ENCODE peak calls at places on chromosome 10, in ten cellular contexts. One of them, this sample, is unnamed.

GRCh38 chr10:128124813-128125403 is 1.3 kb downstream of the MKI67 start:
- DNase-seq in Peyer's patch: no peak
- DNase-seq in aorta: no peak
- DNase-seq in thyroid gland: no peak
- DNase-seq in left ventricle myocardium inferior: no peak
- DNase-seq in ovary: no peak
- DNase-seq in heart left ventricle: no peak
- DNase-seq in PC-9: no peak
- DNase-seq in dorsolateral prefrontal cortex: no peak
- DNase-seq in SJCRH30: no peak
- DNase-seq in this sample: no peak

GRCh38 chr10:323651-324293 is 188.5 kb downstream of the ZMYND11 start:
- DNase-seq in thyroid gland: peak
- DNase-seq in ovary: peak
- DNase-seq in aorta: peak
- DNase-seq in heart left ventricle: no peak
- DNase-seq in Peyer's patch: no peak
- DNase-seq in dorsolateral prefrontal cortex: no peak
- DNase-seq in PC-9: peak
- DNase-seq in SJCRH30: no peak
- DNase-seq in left ventricle myocardium inferior: peak
- DNase-seq in this sample: peak

GRCh38 chr10:60359066-60359465 is 30.6 kb downstream of the ANK3 start:
- DNase-seq in SJCRH30: no peak
- DNase-seq in PC-9: no peak
- DNase-seq in heart left ventricle: no peak
- DNase-seq in aorta: no peak
- DNase-seq in Peyer's patch: no peak
- DNase-seq in dorsolateral prefrontal cortex: no peak
- DNase-seq in ovary: no peak
- DNase-seq in thyroid gland: no peak
- DNase-seq in left ventricle myocardium inferior: no peak
- DNase-seq in this sample: no peak

GRCh38 chr10:19142967-19143366 is 94.4 kb downstream of the MALRD1 start:
- DNase-seq in thyroid gland: no peak
- DNase-seq in Peyer's patch: no peak
- DNase-seq in SJCRH30: no peak
- DNase-seq in left ventricle myocardium inferior: no peak
- DNase-seq in PC-9: no peak
- DNase-seq in dorsolateral prefrontal cortex: no peak
- DNase-seq in heart left ventricle: no peak
- DNase-seq in aorta: no peak
- DNase-seq in ovary: no peak
- DNase-seq in this sample: no peak

GRCh38 chr10:35007858-35008301 is 82.3 kb downstream of the CUL2 start:
- DNase-seq in aorta: no peak
- DNase-seq in SJCRH30: no peak
- DNase-seq in Peyer's patch: no peak
- DNase-seq in dorsolateral prefrontal cortex: no peak
- DNase-seq in PC-9: no peak
- DNase-seq in ovary: no peak
- DNase-seq in thyroid gland: no peak
- DNase-seq in heart left ventricle: no peak
- DNase-seq in left ventricle myocardium inferior: no peak
- DNase-seq in this sample: no peak

GRCh38 chr10:90399782-90400181 is 458.1 kb downstream of the HTR7 start:
- DNase-seq in aorta: no peak
- DNase-seq in ovary: no peak
- DNase-seq in thyroid gland: no peak
- DNase-seq in Peyer's patch: no peak
- DNase-seq in PC-9: no peak
- DNase-seq in heart left ventricle: no peak
- DNase-seq in dorsolateral prefrontal cortex: no peak
- DNase-seq in left ventricle myocardium inferior: no peak
- DNase-seq in SJCRH30: no peak
- DNase-seq in this sample: no peak

GRCh38 chr10:128393546-128393945 is 267.3 kb upstream of the MKI67 start:
- DNase-seq in ovary: no peak
- DNase-seq in aorta: no peak
- DNase-seq in SJCRH30: no peak
- DNase-seq in Peyer's patch: no peak
- DNase-seq in PC-9: no peak
- DNase-seq in heart left ventricle: no peak
- DNase-seq in thyroid gland: no peak
- DNase-seq in left ventricle myocardium inferior: no peak
- DNase-seq in dorsolateral prefrontal cortex: no peak
- DNase-seq in this sample: no peak

GRCh38 chr10:3948843-3949242 is 163.8 kb upstream of the KLF6 start:
- DNase-seq in thyroid gland: peak
- DNase-seq in dorsolateral prefrontal cortex: no peak
- DNase-seq in PC-9: no peak
- DNase-seq in Peyer's patch: no peak
- DNase-seq in aorta: peak
- DNase-seq in ovary: no peak
- DNase-seq in SJCRH30: no peak
- DNase-seq in left ventricle myocardium inferior: no peak
- DNase-seq in heart left ventricle: no peak
- DNase-seq in this sample: no peak

GRCh38 chr10:31945392-31945791 is 16.8 kb upstream of the ARHGAP12 start:
- DNase-seq in thyroid gland: no peak
- DNase-seq in heart left ventricle: no peak
- DNase-seq in SJCRH30: no peak
- DNase-seq in left ventricle myocardium inferior: no peak
- DNase-seq in ovary: no peak
- DNase-seq in dorsolateral prefrontal cortex: no peak
- DNase-seq in PC-9: no peak
- DNase-seq in aorta: no peak
- DNase-seq in Peyer's patch: no peak
- DNase-seq in this sample: no peak

GRCh38 chr10:31948021-31948420 is 19.4 kb upstream of the ARHGAP12 start:
- DNase-seq in dorsolateral prefrontal cortex: no peak
- DNase-seq in PC-9: no peak
- DNase-seq in SJCRH30: no peak
- DNase-seq in heart left ventricle: no peak
- DNase-seq in aorta: no peak
- DNase-seq in thyroid gland: no peak
- DNase-seq in left ventricle myocardium inferior: no peak
- DNase-seq in ovary: no peak
- DNase-seq in Peyer's patch: no peak
- DNase-seq in this sample: no peak

GRCh38 chr10:31949266-31949665 is 20.6 kb upstream of the ARHGAP12 start:
- DNase-seq in aorta: no peak
- DNase-seq in Peyer's patch: no peak
- DNase-seq in heart left ventricle: no peak
- DNase-seq in left ventricle myocardium inferior: no peak
- DNase-seq in SJCRH30: no peak
- DNase-seq in PC-9: no peak
- DNase-seq in dorsolateral prefrontal cortex: no peak
- DNase-seq in ovary: no peak
- DNase-seq in thyroid gland: no peak
- DNase-seq in this sample: no peak

GRCh38 chr10:31944071-31944433 is 15.4 kb upstream of the ARHGAP12 start:
- DNase-seq in PC-9: no peak
- DNase-seq in heart left ventricle: no peak
- DNase-seq in left ventricle myocardium inferior: no peak
- DNase-seq in ovary: no peak
- DNase-seq in SJCRH30: no peak
- DNase-seq in aorta: no peak
- DNase-seq in Peyer's patch: no peak
- DNase-seq in thyroid gland: peak
- DNase-seq in dorsolateral prefrontal cortex: no peak
- DNase-seq in this sample: no peak

DNA sequence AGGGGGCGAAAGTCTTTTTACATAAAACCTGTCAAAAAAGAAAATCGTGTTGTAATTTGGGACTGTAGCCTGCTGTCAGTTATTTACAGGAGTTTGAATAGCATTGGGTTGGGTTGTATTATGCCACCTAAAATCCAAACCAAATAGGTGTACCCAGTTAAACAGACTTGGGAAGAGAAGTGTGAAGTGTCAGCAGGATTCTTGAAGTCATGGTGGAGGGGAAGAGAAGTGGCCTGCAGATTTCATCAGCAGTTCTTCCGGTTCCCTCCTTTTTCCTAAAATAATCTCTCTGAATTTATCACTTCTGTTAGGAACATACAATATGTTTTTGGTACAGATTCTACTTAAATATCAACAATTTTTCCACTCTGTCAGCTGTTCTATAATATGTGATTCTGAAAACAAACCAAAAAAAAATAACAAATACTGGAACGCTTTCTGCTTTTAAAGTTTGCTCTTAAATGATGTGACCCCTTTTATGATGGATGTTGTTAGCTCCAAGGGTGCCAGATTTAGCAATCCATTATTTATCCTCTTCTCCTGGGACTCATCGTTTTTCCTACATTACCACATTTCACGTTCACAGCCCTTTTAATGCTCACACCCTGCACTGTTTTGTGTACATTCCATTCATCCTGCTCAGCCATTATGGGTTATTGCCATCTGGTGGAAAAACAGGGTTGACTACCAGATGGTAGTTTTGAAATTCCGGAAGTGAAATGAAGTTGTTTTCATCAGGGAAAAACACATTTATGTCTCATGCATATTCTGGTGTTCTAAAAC is 18.7 kb upstream of the ARHGAP12 start:
- DNase-seq in aorta: no peak
- DNase-seq in thyroid gland: no peak
- DNase-seq in heart left ventricle: no peak
- DNase-seq in ovary: no peak
- DNase-seq in SJCRH30: peak
- DNase-seq in Peyer's patch: no peak
- DNase-seq in dorsolateral prefrontal cortex: no peak
- DNase-seq in PC-9: peak
- DNase-seq in left ventricle myocardium inferior: no peak
- DNase-seq in this sample: no peak
- H3K27ac ChIP-seq in aorta: no peak
- H3K27ac ChIP-seq in thyroid gland: no peak
- H3K27ac ChIP-seq in heart left ventricle: no peak
- H3K27ac ChIP-seq in ovary: no peak
- H3K27ac ChIP-seq in SJCRH30: no peak
- H3K27ac ChIP-seq in Peyer's patch: peak
- H3K27ac ChIP-seq in dorsolateral prefrontal cortex: no peak
- H3K27ac ChIP-seq in PC-9: peak
- H3K27ac ChIP-seq in left ventricle myocardium inferior: peak
- H3K27ac ChIP-seq in this sample: peak

DNA sequence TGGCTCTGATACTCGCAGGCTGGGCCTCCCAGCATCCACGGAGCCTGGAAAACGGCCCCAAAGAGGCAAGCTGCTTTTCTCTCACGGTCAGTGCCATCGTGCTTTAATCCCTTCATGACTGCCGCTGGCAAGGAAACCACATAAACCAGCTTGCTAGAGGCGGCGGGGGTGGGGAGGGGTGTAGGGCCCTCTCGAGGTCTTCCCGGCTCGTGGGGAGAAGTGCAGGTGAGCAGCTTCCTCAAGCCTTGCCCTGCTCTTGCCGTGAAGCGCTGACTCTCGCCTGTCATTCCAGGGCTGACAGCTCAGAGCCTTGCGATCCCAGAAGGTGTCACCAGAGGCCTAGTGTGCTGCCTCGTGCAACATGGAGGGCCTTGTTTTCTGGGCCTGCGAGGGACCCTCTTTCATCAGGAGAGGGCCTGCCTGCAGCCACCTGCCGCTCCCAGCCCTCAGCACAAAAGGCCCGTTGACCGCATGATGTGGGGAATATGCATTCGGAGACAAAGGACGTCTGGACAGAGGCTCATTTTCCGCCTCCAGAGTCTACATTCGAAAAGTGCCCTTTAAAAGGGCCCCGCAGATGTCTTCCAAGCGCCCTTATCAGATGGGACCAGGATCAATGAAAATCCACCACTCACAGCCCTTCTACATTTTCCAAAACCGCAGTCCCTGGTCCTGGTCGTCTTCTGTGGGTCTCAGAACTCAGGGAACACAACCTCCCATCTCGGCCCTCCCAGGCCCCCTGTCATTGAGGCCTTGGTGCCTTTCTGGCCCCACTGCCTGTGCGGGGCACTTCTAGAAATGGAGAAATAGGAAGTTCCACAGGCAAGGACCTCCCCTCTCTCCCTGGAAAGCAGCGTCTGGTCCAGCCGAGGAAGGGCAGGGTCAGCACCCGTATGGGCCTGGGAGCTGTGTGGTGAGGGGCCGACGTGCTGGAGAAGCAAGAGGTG is 58.7 kb downstream of the ZRANB1 start:
- DNase-seq in aorta: peak
- DNase-seq in SJCRH30: peak
- DNase-seq in dorsolateral prefrontal cortex: peak
- DNase-seq in Peyer's patch: no peak
- DNase-seq in left ventricle myocardium inferior: peak
- DNase-seq in PC-9: no peak
- DNase-seq in ovary: peak
- DNase-seq in thyroid gland: no peak
- DNase-seq in heart left ventricle: peak
- DNase-seq in this sample: no peak
- H3K27ac ChIP-seq in aorta: peak
- H3K27ac ChIP-seq in SJCRH30: peak
- H3K27ac ChIP-seq in dorsolateral prefrontal cortex: peak
- H3K27ac ChIP-seq in Peyer's patch: peak
- H3K27ac ChIP-seq in left ventricle myocardium inferior: peak
- H3K27ac ChIP-seq in PC-9: no peak
- H3K27ac ChIP-seq in ovary: peak
- H3K27ac ChIP-seq in thyroid gland: no peak
- H3K27ac ChIP-seq in heart left ventricle: no peak
- H3K27ac ChIP-seq in this sample: peak

DNA sequence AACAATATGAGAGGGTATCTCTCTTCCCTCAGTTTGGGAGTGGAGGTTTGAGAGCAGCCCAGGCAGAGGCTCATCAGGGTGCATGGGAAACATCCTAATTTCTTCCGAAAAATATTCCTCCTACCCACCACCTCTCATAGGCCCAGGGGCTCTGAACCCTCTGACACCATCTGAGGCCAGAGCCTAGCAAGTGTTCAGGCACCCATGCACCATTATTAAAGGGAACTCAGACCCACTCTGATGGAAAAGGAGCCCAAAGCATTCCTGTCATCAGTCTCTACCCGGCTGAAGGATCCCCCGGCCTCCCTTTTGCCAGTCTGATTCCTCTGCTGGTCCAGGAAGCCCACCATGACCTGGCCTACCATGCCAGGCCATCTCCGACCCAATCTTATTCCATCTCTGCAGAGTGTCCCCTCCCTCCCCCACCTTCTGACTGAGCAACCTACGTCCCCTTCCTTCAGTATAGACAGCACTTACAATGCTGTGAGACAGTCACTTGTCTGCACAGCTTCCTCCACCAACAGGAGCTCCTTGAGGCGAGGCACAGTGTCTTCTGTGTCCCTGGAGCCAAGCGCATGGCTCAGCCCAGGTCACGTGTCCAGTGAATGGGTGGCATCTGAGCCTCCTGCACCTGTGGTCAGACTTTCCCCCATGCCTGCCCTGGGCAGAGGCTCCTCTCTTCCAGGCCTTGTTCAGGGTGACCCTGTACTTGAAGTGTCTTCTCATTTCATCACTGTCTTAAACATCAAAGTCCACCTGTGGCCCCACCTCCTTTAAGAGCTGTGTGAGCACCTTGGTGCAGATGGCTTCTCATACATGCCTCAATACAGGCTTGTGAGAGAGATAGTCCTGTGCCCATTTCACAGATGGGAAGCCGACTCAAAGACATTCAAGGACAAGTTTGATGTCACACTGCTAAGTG is 905 bp upstream of the GPR15LG start:
- DNase-seq in left ventricle myocardium inferior: no peak
- DNase-seq in Peyer's patch: peak
- DNase-seq in ovary: no peak
- DNase-seq in SJCRH30: no peak
- DNase-seq in aorta: no peak
- DNase-seq in PC-9: no peak
- DNase-seq in dorsolateral prefrontal cortex: no peak
- DNase-seq in heart left ventricle: no peak
- DNase-seq in thyroid gland: no peak
- DNase-seq in this sample: no peak
- H3K27ac ChIP-seq in left ventricle myocardium inferior: no peak
- H3K27ac ChIP-seq in Peyer's patch: peak
- H3K27ac ChIP-seq in ovary: no peak
- H3K27ac ChIP-seq in SJCRH30: no peak
- H3K27ac ChIP-seq in aorta: no peak
- H3K27ac ChIP-seq in PC-9: no peak
- H3K27ac ChIP-seq in dorsolateral prefrontal cortex: no peak
- H3K27ac ChIP-seq in heart left ventricle: no peak
- H3K27ac ChIP-seq in thyroid gland: no peak
- H3K27ac ChIP-seq in this sample: peak

GRCh38 chr10:96268341-96268909 is 2.9 kb downstream of the BLNK start:
- DNase-seq in heart left ventricle: no peak
- DNase-seq in Peyer's patch: no peak
- DNase-seq in thyroid gland: no peak
- DNase-seq in SJCRH30: no peak
- DNase-seq in dorsolateral prefrontal cortex: no peak
- DNase-seq in aorta: no peak
- DNase-seq in left ventricle myocardium inferior: no peak
- DNase-seq in PC-9: no peak
- DNase-seq in ovary: no peak
- DNase-seq in this sample: no peak
- H3K27ac ChIP-seq in heart left ventricle: no peak
- H3K27ac ChIP-seq in Peyer's patch: peak
- H3K27ac ChIP-seq in thyroid gland: no peak
- H3K27ac ChIP-seq in SJCRH30: no peak
- H3K27ac ChIP-seq in dorsolateral prefrontal cortex: no peak
- H3K27ac ChIP-seq in aorta: no peak
- H3K27ac ChIP-seq in left ventricle myocardium inferior: no peak
- H3K27ac ChIP-seq in PC-9: no peak
- H3K27ac ChIP-seq in ovary: no peak
- H3K27ac ChIP-seq in this sample: no peak